ENCODE peak calls at places on chromosome 13, in eight cellular contexts. Q is foreskin fibroblast, X is psoas muscle, I is PC-3, M is A549, Z is fibroblast of pulmonary artery, P is BE2C, G is AG04450. V is an unnamed sample.

GRCh38 chr13:88248393-88248792 is 577.2 kb downstream of the SLITRK5 start:
- DNase-seq in I (no peak), Q (no peak), P (no peak), X (no peak), G (no peak), Z (no peak), M (no peak), V (no peak)

GRCh38 chr13:98537740-98538139 is 39.2 kb downstream of the STK24 start:
- DNase-seq in P (no peak), M (no peak), Q (no peak), Z (no peak), X (no peak), I (no peak), G (no peak), V (no peak)

GRCh38 chr13:52793507-52793906 is 53.9 kb upstream of the CNMD start:
- DNase-seq in Z (no peak), I (no peak), P (no peak), G (no peak), X (no peak), M (no peak), Q (no peak), V (no peak)

GRCh38 chr13:39016789-39017188 is 21.1 kb downstream of the PROSER1 start:
- DNase-seq in P (peak), G (no peak), X (no peak), Z (peak), Q (peak), M (peak), I (peak), V (no peak)

GRCh38 chr13:101868585-101869469 is 416.4 kb downstream of the ITGBL1 start:
- DNase-seq in Z (no peak), M (no peak), G (no peak), P (no peak), Q (no peak), X (no peak), I (no peak), V (no peak)

GRCh38 chr13:31008400-31009115 is 76.1 kb downstream of the TEX26 start:
- DNase-seq in I (no peak), Z (peak), X (no peak), M (no peak), Q (no peak), P (no peak), G (no peak), V (no peak)

GRCh38 chr13:108195146-108195545 is 20.2 kb downstream of the LIG4 start:
- DNase-seq in Q (no peak), Z (peak), I (no peak), G (no peak), M (no peak), X (no peak), P (no peak), V (no peak)

GRCh38 chr13:20264271-20265018 is 32.3 kb upstream of the GJB6 start:
- DNase-seq in M (no peak), Q (no peak), Z (no peak), G (no peak), X (no peak), P (no peak), I (no peak), V (no peak)

GRCh38 chr13:44755872-44756271 is 179.7 kb upstream of the TSC22D1 start:
- DNase-seq in X (no peak), G (no peak), I (peak), M (no peak), P (no peak), Z (peak), Q (peak), V (no peak)

GRCh38 chr13:30421093-30422055 is 919 bp upstream of the UBE2L5 start:
- DNase-seq in I (peak), M (peak), X (peak), P (peak), Q (peak), Z (peak), G (peak), V (no peak)

GRCh38 chr13:26656919-26657318 is 99.4 kb downstream of the WASF3 start:
- DNase-seq in X (no peak), I (peak), G (peak), P (no peak), Z (peak), Q (peak), M (no peak), V (peak)

GRCh38 chr13:30398601-30399072 is 23.7 kb upstream of the UBE2L5 start:
- DNase-seq in G (no peak), X (peak), Q (peak), Z (peak), I (no peak), M (no peak), P (no peak), V (no peak)

GRCh38 chr13:26460652-26461051 is 96.8 kb upstream of the WASF3 start:
- DNase-seq in X (peak), Q (peak), M (no peak), Z (peak), P (peak), I (no peak), G (no peak), V (no peak)

GRCh38 chr13:106507560-106508274 is 27.7 kb downstream of the EFNB2 start:
- DNase-seq in P (no peak), G (peak), X (no peak), I (peak), Z (peak), Q (peak), M (no peak), V (peak)

GRCh38 chr13:59086147-59086546 is 1077.6 kb downstream of the DIAPH3 start:
- DNase-seq in G (peak), P (no peak), Q (peak), M (no peak), Z (peak), X (no peak), I (peak), V (no peak)

GRCh38 chr13:112877066-112877465 is 91.9 kb upstream of the MCF2L start:
- DNase-seq in P (no peak), Q (no peak), X (no peak), Z (no peak), M (no peak), I (no peak), G (no peak), V (no peak)

GRCh38 chr13:33153421-33154381 is 131.9 kb downstream of the STARD13 start:
- DNase-seq in Q (peak), G (no peak), Z (peak), X (peak), M (no peak), I (peak), P (no peak), V (no peak)

GRCh38 chr13:51833980-51834379 is 11.0 kb downstream of the TMEM272 start:
- DNase-seq in Z (no peak), I (no peak), X (no peak), P (no peak), Q (no peak), M (no peak), G (no peak), V (no peak)

GRCh38 chr13:45142440-45143345 is 22.4 kb downstream of the GTF2F2 start:
- DNase-seq in X (no peak), P (no peak), G (no peak), I (peak), Q (peak), Z (peak), M (no peak), V (no peak)

GRCh38 chr13:98240131-98240530 is 63.1 kb upstream of the RNF113B start:
- DNase-seq in G (no peak), I (no peak), Z (no peak), M (no peak), Q (no peak), X (no peak), P (no peak), V (no peak)

GRCh38 chr13:59527500-59527899 is 636.2 kb downstream of the DIAPH3 start:
- DNase-seq in X (no peak), P (no peak), Z (no peak), I (no peak), M (no peak), G (no peak), Q (no peak), V (no peak)

GRCh38 chr13:33251131-33251629 is 34.4 kb downstream of the STARD13 start:
- DNase-seq in Z (peak), P (peak), I (peak), X (peak), G (peak), Q (peak), M (no peak), V (peak)

GRCh38 chr13:51804295-51805172 is 571 bp upstream of the DHRS12 start:
- DNase-seq in I (no peak), P (no peak), G (no peak), M (no peak), X (no peak), Z (no peak), Q (no peak), V (no peak)

GRCh38 chr13:71629167-71629566 is 237.8 kb downstream of the DACH1 start:
- DNase-seq in G (no peak), P (no peak), I (no peak), M (no peak), Z (no peak), Q (no peak), X (no peak), V (no peak)

GRCh38 chr13:22073718-22074117 is 402.8 kb downstream of the FGF9 start:
- DNase-seq in G (no peak), Q (no peak), P (no peak), X (no peak), I (no peak), Z (no peak), M (no peak), V (no peak)

GRCh38 chr13:46355088-46355468 is 32.0 kb downstream of the RUBCNL start:
- DNase-seq in Q (no peak), M (no peak), X (no peak), P (no peak), I (no peak), G (no peak), Z (no peak), V (no peak)

GRCh38 chr13:40074338-40074737 is 418.9 kb downstream of the COG6 start:
- DNase-seq in G (no peak), X (no peak), Q (no peak), M (no peak), I (no peak), Z (peak), P (no peak), V (no peak)

GRCh38 chr13:40070357-40070756 is 414.9 kb downstream of the COG6 start:
- DNase-seq in P (no peak), M (no peak), Z (no peak), I (no peak), G (no peak), X (no peak), Q (no peak), V (no peak)

GRCh38 chr13:40072663-40073120 is 417.2 kb downstream of the COG6 start:
- DNase-seq in P (no peak), M (no peak), X (no peak), Z (no peak), G (no peak), Q (no peak), I (no peak), V (no peak)

GRCh38 chr13:40064723-40065122 is 409.3 kb downstream of the COG6 start:
- DNase-seq in Z (peak), G (no peak), Q (peak), X (no peak), M (peak), P (no peak), I (peak), V (peak)

DNA sequence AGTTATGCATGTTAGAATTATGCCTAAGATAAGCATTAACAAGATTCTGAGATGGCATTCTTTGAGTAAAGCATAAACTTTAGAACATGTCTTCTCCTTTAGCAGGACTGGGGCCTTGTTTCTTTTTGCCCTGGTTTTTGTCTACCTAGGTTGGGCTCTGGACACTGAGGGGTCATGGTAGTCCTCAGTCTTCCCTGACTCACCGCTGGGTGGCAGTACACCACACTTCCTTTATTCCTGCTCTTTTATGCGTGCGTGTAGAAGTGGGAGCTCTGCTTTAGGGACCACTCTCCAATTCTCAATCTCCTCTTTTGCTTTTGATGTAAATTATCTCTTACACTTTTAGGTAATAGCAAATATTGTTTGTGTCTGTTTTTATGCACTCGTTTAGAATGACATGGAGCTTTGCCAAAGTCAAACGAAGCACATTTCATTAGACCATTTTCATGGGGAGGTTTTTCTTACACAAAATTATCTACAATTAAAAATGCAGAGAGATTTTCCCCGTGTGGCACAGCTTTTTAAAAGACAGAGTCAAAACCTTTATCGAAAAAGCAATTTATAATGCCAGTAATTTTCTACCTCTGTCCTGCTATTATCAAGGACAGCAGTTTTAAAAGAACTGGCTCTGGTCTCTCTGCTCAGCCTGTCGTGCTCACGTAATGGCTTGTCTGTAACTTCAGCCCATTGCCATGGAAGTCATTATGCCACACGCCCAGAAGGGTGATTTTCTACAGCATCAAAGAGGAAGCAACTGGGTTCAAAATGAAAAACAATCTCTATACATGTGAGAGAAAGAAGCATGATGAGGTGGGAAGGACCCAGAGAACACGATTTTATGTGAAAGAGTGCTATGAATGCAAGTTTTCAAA is 413.9 kb downstream of the COG6 start:
- DNase-seq in I (peak), M (peak), Q (peak), Z (peak), G (peak), X (peak), P (peak), V (no peak)
- H3K4me3 ChIP-seq in I (no peak), M (no peak), Q (no peak), Z (no peak), G (no peak), X (peak), P (no peak), V (no peak)

DNA sequence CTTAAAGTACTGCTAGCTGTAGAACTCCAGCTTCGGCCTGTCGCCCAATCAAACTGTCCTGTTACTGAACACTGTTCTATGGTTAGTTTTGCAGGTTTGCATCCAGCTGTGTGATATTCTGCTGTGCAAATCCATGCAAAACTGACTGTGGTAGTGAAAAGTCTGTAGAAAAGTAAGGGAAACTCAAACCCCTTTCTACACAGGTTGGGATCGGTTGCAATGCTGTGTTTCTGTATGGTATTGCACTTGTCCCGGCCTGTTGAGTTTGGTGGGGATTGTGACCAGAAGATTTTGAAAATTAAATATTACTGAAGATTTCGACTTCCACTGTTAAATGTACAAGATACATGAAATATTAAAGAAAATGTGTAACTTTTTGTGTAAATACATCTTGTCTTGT is 3.6 kb downstream of the MIR17HG start:
- DNase-seq in I (no peak), M (no peak), P (no peak), X (no peak), G (no peak), Q (no peak), Z (no peak), V (no peak)
- H3K4me3 ChIP-seq in I (peak), M (peak), P (peak), X (no peak), G (peak), Q (no peak), Z (peak), V (no peak)

DNA sequence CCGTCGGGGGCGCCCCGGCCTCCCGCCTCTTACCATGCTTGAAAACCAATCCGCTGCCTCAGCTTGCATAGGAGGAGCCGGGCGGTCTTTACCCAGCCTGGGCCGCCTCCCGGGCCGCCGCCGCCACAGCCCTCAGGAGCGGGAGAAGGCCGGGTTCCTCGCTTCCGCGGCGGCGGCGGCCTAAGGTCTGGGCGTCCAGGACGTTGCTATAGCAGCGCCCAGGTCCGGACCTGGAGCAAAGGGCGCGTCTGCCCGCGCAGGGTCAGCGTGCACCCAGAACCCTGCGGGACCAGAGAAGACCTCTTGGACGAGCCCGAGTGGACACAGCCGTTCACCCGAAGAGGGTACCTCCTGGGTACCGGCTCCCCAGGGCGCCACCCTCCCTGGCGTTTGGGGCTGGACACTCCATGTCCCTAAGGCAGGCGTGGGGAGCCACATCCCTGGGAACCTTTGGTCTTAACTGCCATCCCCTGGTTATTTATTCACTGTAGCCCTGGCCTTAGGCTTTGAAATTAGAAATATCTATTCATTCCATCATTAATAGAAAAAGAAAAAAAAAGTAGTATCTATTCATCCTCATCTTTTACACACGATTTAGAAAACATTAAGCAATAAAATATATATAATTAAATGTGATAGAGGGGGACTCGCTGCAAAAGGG is 2.4 kb downstream of the DZIP1 start:
- DNase-seq in Q (peak), P (peak), G (no peak), M (no peak), X (peak), Z (peak), I (no peak), V (no peak)
- H3K4me3 ChIP-seq in Q (peak), P (peak), G (peak), M (no peak), X (peak), Z (peak), I (peak), V (peak)

DNA sequence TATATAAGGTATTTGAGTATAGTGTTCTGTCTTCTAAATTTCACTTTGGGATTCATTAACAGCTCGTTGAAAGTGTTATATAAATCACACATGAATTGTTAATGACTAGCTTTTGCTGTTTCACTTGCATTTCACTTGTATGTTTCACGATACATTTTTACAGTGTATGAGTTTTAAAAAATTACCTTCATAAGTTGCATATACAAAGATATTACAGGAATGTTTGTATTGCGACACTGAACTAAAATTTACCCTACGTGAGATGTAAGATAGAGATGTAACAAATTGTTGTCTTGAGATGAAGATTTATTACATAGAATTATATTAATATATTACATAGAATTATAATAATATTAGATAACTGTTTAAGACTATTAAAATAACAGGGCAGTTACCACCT is 1.5 kb downstream of the CDC16 start:
- DNase-seq in G (no peak), M (no peak), Q (no peak), Z (no peak), I (no peak), P (no peak), X (no peak), V (no peak)
- H3K4me3 ChIP-seq in G (peak), M (peak), Q (peak), Z (peak), I (peak), P (peak), X (peak), V (peak)

GRCh38 chr13:91652389-91652788 is 254.0 kb downstream of the GPC5 start:
- DNase-seq in Z (no peak), M (no peak), I (no peak), P (no peak), X (no peak), Q (no peak), G (no peak), V (no peak)
- H3K4me3 ChIP-seq in Z (no peak), M (no peak), I (no peak), P (no peak), X (no peak), Q (no peak), G (no peak), V (no peak)

GRCh38 chr13:43564941-43565340 is 221.8 kb downstream of the ENOX1 start:
- DNase-seq in M (no peak), Z (no peak), I (no peak), P (no peak), G (no peak), Q (no peak), X (no peak), V (no peak)
- H3K4me3 ChIP-seq in M (no peak), Z (no peak), I (no peak), P (no peak), G (no peak), Q (no peak), X (no peak), V (no peak)

GRCh38 chr13:36108342-36108741 is 22.8 kb downstream of the DCLK1 start:
- DNase-seq in Z (no peak), P (no peak), M (no peak), G (no peak), X (no peak), Q (no peak), I (no peak), V (no peak)
- H3K4me3 ChIP-seq in Z (no peak), P (no peak), M (no peak), G (no peak), X (no peak), Q (no peak), I (no peak), V (no peak)

GRCh38 chr13:74077375-74077774 is 56.8 kb downstream of the KLF12 start:
- DNase-seq in X (no peak), P (no peak), I (no peak), G (no peak), M (no peak), Q (no peak), Z (no peak), V (no peak)
- H3K4me3 ChIP-seq in X (no peak), P (no peak), I (no peak), G (no peak), M (no peak), Q (no peak), Z (no peak), V (no peak)

DNA sequence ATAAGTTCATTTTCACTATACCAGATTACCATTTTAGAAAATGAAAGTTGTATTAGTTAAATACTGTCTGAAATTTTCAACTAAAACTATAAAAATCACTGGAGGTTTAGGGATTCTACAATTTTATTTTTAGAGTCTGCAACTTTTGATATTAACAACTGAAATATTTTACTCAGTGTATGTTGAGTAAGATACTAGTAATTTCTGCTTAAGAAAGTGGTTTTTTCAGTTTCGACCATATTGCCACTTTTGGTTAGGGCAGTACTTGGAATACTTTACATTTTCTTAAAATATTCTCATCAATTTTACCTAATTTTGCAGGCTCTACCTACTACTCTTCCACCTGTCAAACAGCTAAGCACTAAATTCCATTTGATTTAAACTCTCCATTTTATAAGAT is 59.6 kb downstream of the KCNRG start:
- DNase-seq in X (no peak), Z (no peak), I (no peak), G (no peak), P (no peak), M (no peak), Q (no peak), V (no peak)
- H3K4me3 ChIP-seq in X (no peak), Z (no peak), I (no peak), G (no peak), P (no peak), M (no peak), Q (no peak), V (no peak)